ENCODE peak calls at places on chromosomes 6 and 20, in seven cellular contexts. G is heart left ventricle, Y is neuronal stem cell, L is fibroblast of the aortic adventitia, Z is fibroblast of lung, D is Karpas-422, N is AG09309. S is an unnamed sample.

GRCh38 chr20:40442181-40442963 is 246.7 kb downstream of the MAFB start:
- DNase-seq in L (peak), N (no peak), D (no peak), Y (no peak), G (no peak), Z (no peak), S (no peak)

GRCh38 chr6:159008656-159009288 is 8.8 kb upstream of the RSPH3 start:
- DNase-seq in D (peak), L (peak), N (no peak), G (no peak), Z (peak), Y (no peak), S (no peak)

GRCh38 chr20:4161447-4162251 is 146.3 kb upstream of the RNF24 start:
- DNase-seq in Z (peak), L (no peak), Y (no peak), D (no peak), N (no peak), G (no peak), S (no peak)

GRCh38 chr20:33482581-33482980 is 7.3 kb upstream of the CBFA2T2 start:
- DNase-seq in N (no peak), D (no peak), L (no peak), Z (no peak), Y (no peak), G (no peak), S (no peak)

GRCh38 chr6:52752310-52752709 is 11.0 kb downstream of the GSTA2 start:
- DNase-seq in Y (no peak), L (no peak), Z (no peak), G (no peak), D (no peak), N (no peak), S (no peak)

GRCh38 chr6:107114213-107114871 is 973 bp downstream of the BEND3 start:
- DNase-seq in L (peak), N (peak), Z (peak), Y (peak), G (peak), D (peak), S (peak)

GRCh38 chr6:10585232-10585887 is 64.2 kb downstream of the GCNT2 start:
- DNase-seq in Y (peak), N (no peak), Z (peak), L (peak), D (no peak), G (no peak), S (no peak)

GRCh38 chr6:141261672-141262060 is 871.1 kb upstream of the GJE1 start:
- DNase-seq in N (no peak), Y (no peak), D (no peak), Z (no peak), G (no peak), L (no peak), S (no peak)

GRCh38 chr6:15547379-15547778 is 115.4 kb downstream of the DTNBP1 start:
- DNase-seq in Y (no peak), Z (no peak), N (no peak), L (no peak), G (no peak), D (no peak), S (no peak)

GRCh38 chr6:105560611-105561066 is 157.8 kb upstream of the PREP start:
- DNase-seq in D (no peak), Y (no peak), L (peak), N (peak), G (no peak), Z (peak), S (no peak)

GRCh38 chr20:57400821-57401564 is 9.8 kb downstream of the RBM38 start:
- DNase-seq in Z (no peak), N (no peak), Y (no peak), G (no peak), L (no peak), D (peak), S (no peak)

GRCh38 chr6:6220718-6221117 is 99.7 kb downstream of the F13A1 start:
- DNase-seq in Y (no peak), Z (no peak), N (no peak), D (peak), G (no peak), L (no peak), S (no peak)

GRCh38 chr6:14109411-14109826 is 8.2 kb upstream of the CD83 start:
- DNase-seq in N (no peak), L (no peak), G (no peak), D (no peak), Y (no peak), Z (no peak), S (no peak)

GRCh38 chr6:107957165-107957908 is 671 bp downstream of the SEC63 start:
- DNase-seq in D (peak), Z (peak), L (peak), G (peak), N (no peak), Y (peak), S (peak)

GRCh38 chr6:90350689-90351554 is 54.3 kb upstream of the BACH2 start:
- DNase-seq in L (no peak), G (peak), Z (no peak), Y (no peak), N (no peak), D (peak), S (no peak)

GRCh38 chr20:21125849-21126840 is at the start of gene KIZ:
- DNase-seq in G (peak), L (peak), Z (peak), Y (peak), N (peak), D (peak), S (peak)

GRCh38 chr6:44306710-44307109 is 6.4 kb downstream of the AARS2 start:
- DNase-seq in D (no peak), L (no peak), Y (no peak), N (no peak), G (no peak), Z (no peak), S (no peak)

GRCh38 chr6:97186416-97186999 is 96.5 kb downstream of the MMS22L start:
- DNase-seq in Z (peak), G (peak), D (peak), L (peak), N (peak), Y (peak), S (peak)

GRCh38 chr6:84763397-84764331 is 734 bp downstream of the TBX18 start:
- DNase-seq in L (peak), D (no peak), Y (no peak), N (peak), G (peak), Z (peak), S (peak)

GRCh38 chr6:42448906-42449659 is 2.6 kb downstream of the TRERF1 start:
- DNase-seq in D (no peak), Y (no peak), N (no peak), L (peak), Z (no peak), G (no peak), S (no peak)

GRCh38 chr20:31719644-31720485 is 2.8 kb downstream of the BCL2L1 start:
- DNase-seq in Y (no peak), D (peak), Z (peak), G (no peak), L (peak), N (no peak), S (no peak)

GRCh38 chr6:39812853-39813533 is 20.8 kb downstream of the DAAM2 start:
- DNase-seq in G (peak), N (peak), Y (no peak), Z (peak), L (peak), D (peak), S (no peak)

GRCh38 chr6:90319044-90319443 is 22.4 kb upstream of the BACH2 start:
- DNase-seq in G (no peak), N (no peak), L (no peak), Y (no peak), Z (peak), D (no peak), S (no peak)

GRCh38 chr6:5173862-5174643 is 86.7 kb downstream of the LYRM4 start:
- DNase-seq in N (no peak), D (no peak), L (no peak), G (no peak), Y (no peak), Z (peak), S (no peak)

GRCh38 chr20:51116765-51117686 is 94.1 kb upstream of the KCNG1 start:
- DNase-seq in D (peak), L (peak), Y (no peak), Z (peak), N (no peak), G (no peak), S (no peak)

GRCh38 chr6:155143610-155144106 is 120.2 kb upstream of the CLDN20 start:
- DNase-seq in L (no peak), Y (no peak), N (no peak), D (no peak), G (no peak), Z (no peak), S (no peak)
- H3K4me3 ChIP-seq in L (peak), Y (no peak), N (peak), D (no peak), G (no peak), Z (peak), S (peak)

GRCh38 chr20:62728781-62729300 is 20.2 kb downstream of the NTSR1 start:
- DNase-seq in N (no peak), G (no peak), L (no peak), Z (no peak), D (no peak), Y (no peak), S (peak)
- H3K4me3 ChIP-seq in N (no peak), G (no peak), L (no peak), Z (no peak), D (no peak), Y (no peak), S (no peak)

DNA sequence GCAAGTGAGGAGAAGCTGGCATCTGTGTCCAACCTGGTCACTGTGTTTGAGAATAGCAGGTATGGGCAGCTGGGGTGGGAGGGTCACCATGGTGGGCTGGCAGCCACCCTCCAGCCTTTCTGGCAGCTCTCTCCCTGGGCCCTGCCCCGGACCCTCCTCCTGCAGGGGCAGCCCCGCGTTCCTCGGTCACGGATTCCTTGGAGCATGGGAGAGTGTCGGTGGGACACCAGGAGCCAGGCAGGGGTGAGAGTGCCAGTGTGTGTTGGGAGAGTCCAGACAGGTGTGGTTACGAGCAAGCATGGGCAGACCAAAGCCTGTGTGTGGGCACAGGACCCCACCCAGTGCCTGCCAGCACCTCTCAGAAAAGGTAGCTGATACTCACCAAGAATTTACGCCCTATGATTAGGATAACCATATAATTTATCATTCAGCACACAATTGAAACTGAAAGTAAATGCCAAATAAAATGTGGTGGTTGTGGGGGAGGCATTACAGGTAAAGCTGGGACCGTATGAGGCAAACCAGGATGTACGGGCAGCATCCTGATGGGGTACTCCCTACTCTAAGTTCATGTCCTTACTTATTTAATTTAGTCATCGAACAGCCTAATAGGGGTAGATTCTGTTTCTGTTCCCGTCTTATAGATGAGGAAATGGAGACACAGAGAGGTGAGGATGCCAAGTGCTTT is 516 bp downstream of the FGD2 start:
- DNase-seq in Z (no peak), G (no peak), Y (no peak), N (no peak), D (no peak), L (no peak), S (no peak)
- H3K4me3 ChIP-seq in Z (no peak), G (no peak), Y (no peak), N (no peak), D (peak), L (no peak), S (peak)

DNA sequence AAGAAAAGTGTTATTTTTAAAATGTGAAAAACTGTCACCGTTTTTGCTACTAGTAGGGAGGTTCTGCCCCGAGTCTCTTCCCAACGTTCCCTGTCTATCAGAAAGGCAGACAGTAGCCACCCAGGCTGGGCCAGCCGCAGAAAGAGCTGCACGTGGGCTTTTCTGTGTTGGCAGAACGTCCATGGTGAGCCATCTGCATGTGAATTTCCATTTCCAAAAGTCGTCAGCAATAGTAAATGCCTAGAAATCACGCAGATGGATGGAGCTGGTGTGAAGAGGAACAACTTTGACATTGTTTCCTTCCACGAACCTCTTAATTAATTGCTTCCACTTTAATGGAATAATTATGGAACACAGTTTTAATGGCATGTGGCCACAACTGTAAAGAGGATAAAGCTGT is 97.5 kb downstream of the FAM120B start:
- DNase-seq in Z (peak), N (no peak), D (no peak), G (no peak), L (peak), Y (no peak), S (no peak)
- H3K4me3 ChIP-seq in Z (no peak), N (no peak), D (no peak), G (no peak), L (no peak), Y (no peak), S (no peak)

DNA sequence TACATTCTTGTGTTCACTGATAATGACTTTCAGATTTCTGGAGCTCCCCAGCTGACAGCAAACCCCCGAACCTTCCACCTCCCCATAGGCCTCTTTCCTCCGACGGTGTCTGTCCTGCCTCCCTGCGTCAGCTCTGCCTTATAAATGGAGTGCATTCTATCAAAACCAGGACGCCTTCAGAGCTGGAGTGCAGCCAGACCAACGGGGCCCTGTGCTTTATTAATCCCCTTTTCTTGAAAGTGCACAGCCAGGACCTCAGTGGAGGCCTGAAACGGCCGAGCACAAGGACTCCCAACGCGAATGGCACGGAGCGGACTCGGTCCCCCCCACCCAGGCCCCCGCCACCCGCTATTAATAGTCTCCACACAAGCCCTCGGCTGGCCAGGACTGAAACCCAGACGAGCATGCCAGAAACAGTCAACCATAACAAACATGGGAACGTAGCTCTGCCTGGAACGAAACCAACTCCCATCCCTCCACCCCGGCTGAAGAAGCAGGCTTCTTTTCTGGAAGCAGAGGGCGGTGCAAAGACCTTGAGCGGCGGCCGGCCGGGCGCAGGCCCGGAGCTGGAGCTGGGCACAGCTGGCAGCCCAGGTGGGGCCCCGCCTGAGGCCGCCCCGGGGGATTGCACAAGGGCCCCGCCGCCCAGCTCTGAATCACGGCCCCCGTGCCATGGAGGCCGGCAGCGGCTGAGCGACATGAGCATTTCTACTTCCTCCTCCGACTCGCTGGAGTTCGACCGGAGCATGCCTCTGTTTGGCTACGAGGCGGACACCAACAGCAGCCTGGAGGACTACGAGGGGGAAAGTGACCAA is 42.3 kb upstream of the NAA20 start:
- DNase-seq in N (peak), Y (no peak), L (peak), Z (peak), D (no peak), G (peak), S (peak)
- H3K4me3 ChIP-seq in N (peak), Y (no peak), L (peak), Z (peak), D (no peak), G (peak), S (peak)

GRCh38 chr6:165658395-165659058 is 4.5 kb downstream of the PDE10A start:
- DNase-seq in G (no peak), N (no peak), Y (no peak), Z (no peak), D (no peak), L (no peak), S (no peak)

GRCh38 chr6:165662041-165662491 is 975 bp downstream of the PDE10A start:
- DNase-seq in L (peak), D (no peak), Y (peak), N (no peak), G (peak), Z (peak), S (no peak)

GRCh38 chr6:165661416-165662001 is 1.5 kb downstream of the PDE10A start:
- DNase-seq in G (peak), D (no peak), N (no peak), Y (no peak), L (peak), Z (no peak), S (no peak)

GRCh38 chr6:165660881-165661415 is 2.1 kb downstream of the PDE10A start:
- DNase-seq in D (no peak), G (peak), L (no peak), Z (no peak), N (no peak), Y (no peak), S (no peak)

DNA sequence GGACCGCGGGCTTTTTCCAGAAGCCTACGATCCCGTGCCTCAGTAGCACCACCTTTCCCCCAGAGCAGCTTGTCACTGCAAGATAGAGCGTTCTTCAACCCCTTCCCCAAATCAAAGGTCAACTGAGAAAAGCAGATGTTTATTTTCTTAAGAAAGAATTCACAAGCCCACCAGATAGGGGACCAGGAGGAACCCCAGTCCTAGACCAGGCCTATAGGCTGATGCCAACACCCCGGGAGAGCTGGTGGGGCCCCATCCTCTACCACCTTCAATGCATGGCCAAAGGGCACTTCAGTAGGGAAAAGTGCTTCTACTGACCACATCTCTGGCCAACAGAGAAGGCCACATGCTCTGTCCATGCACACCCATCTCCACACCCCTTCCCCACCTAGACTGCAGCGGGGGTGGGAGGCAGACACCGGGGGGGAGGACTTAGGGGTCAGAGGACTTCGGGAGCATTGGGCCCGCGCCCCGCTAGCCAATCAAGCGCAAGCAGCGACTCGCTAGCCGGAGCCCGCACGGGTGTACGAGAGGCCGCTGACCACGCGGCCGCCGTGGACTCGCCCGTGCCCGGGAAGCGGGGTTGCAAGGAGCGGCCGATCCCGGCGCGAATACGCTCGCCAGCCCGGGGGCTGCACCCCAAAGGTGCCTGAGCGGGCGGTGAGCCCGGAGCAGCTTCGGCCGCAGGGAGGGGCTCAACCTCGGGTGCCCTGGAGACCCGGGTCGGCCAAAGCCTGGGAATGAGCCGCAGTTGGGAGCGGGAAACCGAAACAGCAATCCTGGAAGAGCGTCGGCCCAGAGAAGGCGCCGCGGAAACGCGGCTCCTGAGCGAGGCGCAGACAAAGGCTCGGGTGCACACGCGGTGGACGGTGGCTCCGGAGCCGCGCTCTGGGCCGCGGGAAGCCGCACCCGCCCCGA is 2.8 kb downstream of the PDE10A start:
- DNase-seq in N (no peak), Z (no peak), L (peak), G (no peak), D (no peak), Y (no peak), S (no peak)
- H3K4me3 ChIP-seq in N (no peak), Z (no peak), L (peak), G (peak), D (no peak), Y (peak), S (peak)

GRCh38 chr6:137488736-137489409 is 5.3 kb downstream of the OLIG3 start:
- DNase-seq in G (no peak), L (no peak), N (no peak), Z (no peak), D (no peak), Y (peak), S (no peak)
- H3K4me3 ChIP-seq in G (no peak), L (no peak), N (no peak), Z (no peak), D (no peak), Y (no peak), S (no peak)

DNA sequence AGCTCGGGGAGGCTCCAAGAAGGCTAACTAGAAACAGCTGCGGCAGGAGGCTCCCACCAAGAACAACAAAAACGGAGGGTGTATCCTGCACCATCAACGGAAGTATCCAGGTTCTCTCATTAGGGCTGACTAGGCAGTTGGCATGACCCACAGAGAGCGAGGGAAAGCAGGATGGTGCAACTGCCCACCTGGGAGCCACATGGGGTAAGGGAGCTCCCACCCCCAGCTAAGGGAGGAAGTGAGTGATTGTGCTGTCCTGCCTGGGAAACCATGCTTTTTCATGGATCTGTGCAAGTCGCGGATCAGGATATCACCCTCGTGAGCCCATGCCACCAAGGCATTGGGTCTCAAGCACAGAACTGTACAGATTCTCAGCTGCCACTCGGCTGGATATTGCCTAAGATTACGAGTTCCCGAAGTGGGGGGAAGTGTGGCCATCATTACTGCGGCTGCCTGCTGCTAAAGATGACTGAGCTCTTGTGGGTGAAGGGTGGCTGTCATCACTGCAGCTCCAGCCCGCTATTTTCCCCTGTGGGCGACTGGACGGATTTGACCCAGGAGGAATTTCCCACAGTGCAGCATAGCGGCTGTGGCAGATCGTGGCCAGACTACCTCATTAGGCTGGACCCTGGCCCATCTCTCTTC is 515.8 kb downstream of the FRK start:
- DNase-seq in D (no peak), L (no peak), G (no peak), Y (no peak), N (no peak), Z (no peak), S (no peak)
- H3K4me3 ChIP-seq in D (no peak), L (no peak), G (no peak), Y (no peak), N (no peak), Z (no peak), S (no peak)